ENCODE peak calls at places on chromosomes 4 and X, in nine cellular contexts. One of them, this sample, is unnamed.

GRCh38 chrX:148691456-148691855 is 191.0 kb downstream of the AFF2 start:
- DNase-seq in brain microvascular endothelial cell: no peak
- DNase-seq in activated CD4-positive, alpha-beta T cell treated with anti-CD3 and anti-CD28 coated beads, Interleukin-2, amount 50 U/mL, for 4 hours: no peak
- DNase-seq in Right ventricle myocardium superior: no peak
- DNase-seq in suprapubic skin: no peak
- DNase-seq in non-pigmented ciliary epithelial cell: no peak
- DNase-seq in lower leg skin: no peak
- DNase-seq in activated T-helper 1 cell treated with anti-CD3 and anti-CD28 coated beads, Interleukin-2, amount 50 U/mL, for 16 hours: no peak
- DNase-seq in AG08395: peak
- DNase-seq in this sample: no peak

GRCh38 chrX:13463608-13464007 is 105.8 kb upstream of the EGFL6 start:
- DNase-seq in brain microvascular endothelial cell: peak
- DNase-seq in activated CD4-positive, alpha-beta T cell treated with anti-CD3 and anti-CD28 coated beads, Interleukin-2, amount 50 U/mL, for 4 hours: no peak
- DNase-seq in Right ventricle myocardium superior: peak
- DNase-seq in suprapubic skin: no peak
- DNase-seq in non-pigmented ciliary epithelial cell: peak
- DNase-seq in lower leg skin: no peak
- DNase-seq in activated T-helper 1 cell treated with anti-CD3 and anti-CD28 coated beads, Interleukin-2, amount 50 U/mL, for 16 hours: no peak
- DNase-seq in AG08395: peak
- DNase-seq in this sample: peak

GRCh38 chr4:178941975-178942374 is 1499.7 kb upstream of the AGA start:
- DNase-seq in brain microvascular endothelial cell: no peak
- DNase-seq in activated CD4-positive, alpha-beta T cell treated with anti-CD3 and anti-CD28 coated beads, Interleukin-2, amount 50 U/mL, for 4 hours: no peak
- DNase-seq in Right ventricle myocardium superior: no peak
- DNase-seq in suprapubic skin: no peak
- DNase-seq in non-pigmented ciliary epithelial cell: no peak
- DNase-seq in lower leg skin: no peak
- DNase-seq in activated T-helper 1 cell treated with anti-CD3 and anti-CD28 coated beads, Interleukin-2, amount 50 U/mL, for 16 hours: no peak
- DNase-seq in AG08395: no peak
- DNase-seq in this sample: no peak

GRCh38 chr4:106609917-106610316 is 241.3 kb upstream of the GIMD1 start:
- DNase-seq in brain microvascular endothelial cell: no peak
- DNase-seq in activated CD4-positive, alpha-beta T cell treated with anti-CD3 and anti-CD28 coated beads, Interleukin-2, amount 50 U/mL, for 4 hours: no peak
- DNase-seq in Right ventricle myocardium superior: no peak
- DNase-seq in suprapubic skin: no peak
- DNase-seq in non-pigmented ciliary epithelial cell: no peak
- DNase-seq in lower leg skin: no peak
- DNase-seq in activated T-helper 1 cell treated with anti-CD3 and anti-CD28 coated beads, Interleukin-2, amount 50 U/mL, for 16 hours: no peak
- DNase-seq in AG08395: no peak
- DNase-seq in this sample: no peak

GRCh38 chr4:153402366-153402765 is 57.9 kb downstream of the MND1 start:
- DNase-seq in brain microvascular endothelial cell: peak
- DNase-seq in activated CD4-positive, alpha-beta T cell treated with anti-CD3 and anti-CD28 coated beads, Interleukin-2, amount 50 U/mL, for 4 hours: no peak
- DNase-seq in Right ventricle myocardium superior: no peak
- DNase-seq in suprapubic skin: no peak
- DNase-seq in non-pigmented ciliary epithelial cell: peak
- DNase-seq in lower leg skin: no peak
- DNase-seq in activated T-helper 1 cell treated with anti-CD3 and anti-CD28 coated beads, Interleukin-2, amount 50 U/mL, for 16 hours: no peak
- DNase-seq in AG08395: no peak
- DNase-seq in this sample: no peak

GRCh38 chrX:17038681-17039161 is 92.3 kb downstream of the REPS2 start:
- DNase-seq in brain microvascular endothelial cell: no peak
- DNase-seq in activated CD4-positive, alpha-beta T cell treated with anti-CD3 and anti-CD28 coated beads, Interleukin-2, amount 50 U/mL, for 4 hours: no peak
- DNase-seq in Right ventricle myocardium superior: no peak
- DNase-seq in suprapubic skin: no peak
- DNase-seq in non-pigmented ciliary epithelial cell: no peak
- DNase-seq in lower leg skin: no peak
- DNase-seq in activated T-helper 1 cell treated with anti-CD3 and anti-CD28 coated beads, Interleukin-2, amount 50 U/mL, for 16 hours: no peak
- DNase-seq in AG08395: peak
- DNase-seq in this sample: no peak

GRCh38 chr4:59583845-59584568 is 1616.1 kb upstream of the ADGRL3 start:
- DNase-seq in brain microvascular endothelial cell: no peak
- DNase-seq in activated CD4-positive, alpha-beta T cell treated with anti-CD3 and anti-CD28 coated beads, Interleukin-2, amount 50 U/mL, for 4 hours: no peak
- DNase-seq in Right ventricle myocardium superior: no peak
- DNase-seq in suprapubic skin: no peak
- DNase-seq in non-pigmented ciliary epithelial cell: no peak
- DNase-seq in lower leg skin: no peak
- DNase-seq in activated T-helper 1 cell treated with anti-CD3 and anti-CD28 coated beads, Interleukin-2, amount 50 U/mL, for 16 hours: no peak
- DNase-seq in AG08395: no peak
- DNase-seq in this sample: no peak

GRCh38 chr4:163967710-163968109 is 473.2 kb downstream of the TMA16 start:
- DNase-seq in brain microvascular endothelial cell: no peak
- DNase-seq in activated CD4-positive, alpha-beta T cell treated with anti-CD3 and anti-CD28 coated beads, Interleukin-2, amount 50 U/mL, for 4 hours: no peak
- DNase-seq in Right ventricle myocardium superior: no peak
- DNase-seq in suprapubic skin: no peak
- DNase-seq in non-pigmented ciliary epithelial cell: no peak
- DNase-seq in lower leg skin: no peak
- DNase-seq in activated T-helper 1 cell treated with anti-CD3 and anti-CD28 coated beads, Interleukin-2, amount 50 U/mL, for 16 hours: no peak
- DNase-seq in AG08395: no peak
- DNase-seq in this sample: no peak

GRCh38 chrX:152913915-152914314 is 16.0 kb downstream of the ZNF185 start:
- DNase-seq in brain microvascular endothelial cell: no peak
- DNase-seq in activated CD4-positive, alpha-beta T cell treated with anti-CD3 and anti-CD28 coated beads, Interleukin-2, amount 50 U/mL, for 4 hours: no peak
- DNase-seq in Right ventricle myocardium superior: no peak
- DNase-seq in suprapubic skin: no peak
- DNase-seq in non-pigmented ciliary epithelial cell: no peak
- DNase-seq in lower leg skin: no peak
- DNase-seq in activated T-helper 1 cell treated with anti-CD3 and anti-CD28 coated beads, Interleukin-2, amount 50 U/mL, for 16 hours: no peak
- DNase-seq in AG08395: no peak
- DNase-seq in this sample: no peak

GRCh38 chr4:181150173-181150572 is 1093.0 kb upstream of the TENM3 start:
- DNase-seq in brain microvascular endothelial cell: no peak
- DNase-seq in activated CD4-positive, alpha-beta T cell treated with anti-CD3 and anti-CD28 coated beads, Interleukin-2, amount 50 U/mL, for 4 hours: no peak
- DNase-seq in Right ventricle myocardium superior: no peak
- DNase-seq in suprapubic skin: no peak
- DNase-seq in non-pigmented ciliary epithelial cell: no peak
- DNase-seq in lower leg skin: no peak
- DNase-seq in activated T-helper 1 cell treated with anti-CD3 and anti-CD28 coated beads, Interleukin-2, amount 50 U/mL, for 16 hours: no peak
- DNase-seq in AG08395: no peak
- DNase-seq in this sample: no peak

GRCh38 chr4:26583538-26583864 is 383 bp upstream of the TBC1D19 start:
- DNase-seq in brain microvascular endothelial cell: no peak
- DNase-seq in activated CD4-positive, alpha-beta T cell treated with anti-CD3 and anti-CD28 coated beads, Interleukin-2, amount 50 U/mL, for 4 hours: no peak
- DNase-seq in Right ventricle myocardium superior: no peak
- DNase-seq in suprapubic skin: no peak
- DNase-seq in non-pigmented ciliary epithelial cell: no peak
- DNase-seq in lower leg skin: no peak
- DNase-seq in activated T-helper 1 cell treated with anti-CD3 and anti-CD28 coated beads, Interleukin-2, amount 50 U/mL, for 16 hours: no peak
- DNase-seq in AG08395: no peak
- DNase-seq in this sample: no peak

GRCh38 chr4:14871676-14872430 is 130.4 kb upstream of the CPEB2 start:
- DNase-seq in brain microvascular endothelial cell: no peak
- DNase-seq in activated CD4-positive, alpha-beta T cell treated with anti-CD3 and anti-CD28 coated beads, Interleukin-2, amount 50 U/mL, for 4 hours: peak
- DNase-seq in Right ventricle myocardium superior: no peak
- DNase-seq in suprapubic skin: no peak
- DNase-seq in non-pigmented ciliary epithelial cell: no peak
- DNase-seq in lower leg skin: no peak
- DNase-seq in activated T-helper 1 cell treated with anti-CD3 and anti-CD28 coated beads, Interleukin-2, amount 50 U/mL, for 16 hours: no peak
- DNase-seq in AG08395: peak
- DNase-seq in this sample: no peak

GRCh38 chr4:41882622-41883347 is 52.4 kb upstream of the TMEM33 start:
- DNase-seq in brain microvascular endothelial cell: peak
- DNase-seq in activated CD4-positive, alpha-beta T cell treated with anti-CD3 and anti-CD28 coated beads, Interleukin-2, amount 50 U/mL, for 4 hours: peak
- DNase-seq in Right ventricle myocardium superior: peak
- DNase-seq in suprapubic skin: no peak
- DNase-seq in non-pigmented ciliary epithelial cell: no peak
- DNase-seq in lower leg skin: no peak
- DNase-seq in activated T-helper 1 cell treated with anti-CD3 and anti-CD28 coated beads, Interleukin-2, amount 50 U/mL, for 16 hours: peak
- DNase-seq in AG08395: peak
- DNase-seq in this sample: no peak

GRCh38 chrX:125436855-125437254 is 117.2 kb downstream of the TEX13C start:
- DNase-seq in brain microvascular endothelial cell: no peak
- DNase-seq in activated CD4-positive, alpha-beta T cell treated with anti-CD3 and anti-CD28 coated beads, Interleukin-2, amount 50 U/mL, for 4 hours: no peak
- DNase-seq in Right ventricle myocardium superior: no peak
- DNase-seq in suprapubic skin: no peak
- DNase-seq in non-pigmented ciliary epithelial cell: no peak
- DNase-seq in lower leg skin: no peak
- DNase-seq in activated T-helper 1 cell treated with anti-CD3 and anti-CD28 coated beads, Interleukin-2, amount 50 U/mL, for 16 hours: no peak
- DNase-seq in AG08395: no peak
- DNase-seq in this sample: no peak

GRCh38 chrX:69107231-69107739 is 58.0 kb downstream of the PJA1 start:
- DNase-seq in brain microvascular endothelial cell: no peak
- DNase-seq in activated CD4-positive, alpha-beta T cell treated with anti-CD3 and anti-CD28 coated beads, Interleukin-2, amount 50 U/mL, for 4 hours: no peak
- DNase-seq in Right ventricle myocardium superior: peak
- DNase-seq in suprapubic skin: no peak
- DNase-seq in non-pigmented ciliary epithelial cell: no peak
- DNase-seq in lower leg skin: no peak
- DNase-seq in activated T-helper 1 cell treated with anti-CD3 and anti-CD28 coated beads, Interleukin-2, amount 50 U/mL, for 16 hours: no peak
- DNase-seq in AG08395: no peak
- DNase-seq in this sample: peak

GRCh38 chrX:40279091-40279430 is 181.3 kb upstream of the BCOR start:
- DNase-seq in brain microvascular endothelial cell: no peak
- DNase-seq in activated CD4-positive, alpha-beta T cell treated with anti-CD3 and anti-CD28 coated beads, Interleukin-2, amount 50 U/mL, for 4 hours: no peak
- DNase-seq in Right ventricle myocardium superior: no peak
- DNase-seq in suprapubic skin: no peak
- DNase-seq in non-pigmented ciliary epithelial cell: no peak
- DNase-seq in lower leg skin: no peak
- DNase-seq in activated T-helper 1 cell treated with anti-CD3 and anti-CD28 coated beads, Interleukin-2, amount 50 U/mL, for 16 hours: no peak
- DNase-seq in AG08395: no peak
- DNase-seq in this sample: no peak

GRCh38 chrX:10597871-10598270 is 22.5 kb downstream of the MID1 start:
- DNase-seq in brain microvascular endothelial cell: peak
- DNase-seq in activated CD4-positive, alpha-beta T cell treated with anti-CD3 and anti-CD28 coated beads, Interleukin-2, amount 50 U/mL, for 4 hours: no peak
- DNase-seq in Right ventricle myocardium superior: no peak
- DNase-seq in suprapubic skin: no peak
- DNase-seq in non-pigmented ciliary epithelial cell: no peak
- DNase-seq in lower leg skin: no peak
- DNase-seq in activated T-helper 1 cell treated with anti-CD3 and anti-CD28 coated beads, Interleukin-2, amount 50 U/mL, for 16 hours: no peak
- DNase-seq in AG08395: peak
- DNase-seq in this sample: no peak

GRCh38 chr4:71026086-71026485 is 32.6 kb downstream of the DCK start:
- DNase-seq in brain microvascular endothelial cell: peak
- DNase-seq in activated CD4-positive, alpha-beta T cell treated with anti-CD3 and anti-CD28 coated beads, Interleukin-2, amount 50 U/mL, for 4 hours: no peak
- DNase-seq in Right ventricle myocardium superior: no peak
- DNase-seq in suprapubic skin: no peak
- DNase-seq in non-pigmented ciliary epithelial cell: peak
- DNase-seq in lower leg skin: no peak
- DNase-seq in activated T-helper 1 cell treated with anti-CD3 and anti-CD28 coated beads, Interleukin-2, amount 50 U/mL, for 16 hours: no peak
- DNase-seq in AG08395: peak
- DNase-seq in this sample: no peak

GRCh38 chrX:120753413-120754251 is 122.0 kb downstream of the CT47B1 start:
- DNase-seq in brain microvascular endothelial cell: no peak
- DNase-seq in activated CD4-positive, alpha-beta T cell treated with anti-CD3 and anti-CD28 coated beads, Interleukin-2, amount 50 U/mL, for 4 hours: peak
- DNase-seq in Right ventricle myocardium superior: no peak
- DNase-seq in suprapubic skin: no peak
- DNase-seq in non-pigmented ciliary epithelial cell: no peak
- DNase-seq in lower leg skin: no peak
- DNase-seq in activated T-helper 1 cell treated with anti-CD3 and anti-CD28 coated beads, Interleukin-2, amount 50 U/mL, for 16 hours: no peak
- DNase-seq in AG08395: no peak
- DNase-seq in this sample: no peak

GRCh38 chr4:109027016-109027500 is 264.2 kb upstream of the ETNPPL start:
- DNase-seq in brain microvascular endothelial cell: no peak
- DNase-seq in activated CD4-positive, alpha-beta T cell treated with anti-CD3 and anti-CD28 coated beads, Interleukin-2, amount 50 U/mL, for 4 hours: no peak
- DNase-seq in Right ventricle myocardium superior: no peak
- DNase-seq in suprapubic skin: no peak
- DNase-seq in non-pigmented ciliary epithelial cell: no peak
- DNase-seq in lower leg skin: no peak
- DNase-seq in activated T-helper 1 cell treated with anti-CD3 and anti-CD28 coated beads, Interleukin-2, amount 50 U/mL, for 16 hours: no peak
- DNase-seq in AG08395: no peak
- DNase-seq in this sample: no peak

GRCh38 chr4:185915817-185916216 is 103.8 kb upstream of the SORBS2 start:
- DNase-seq in brain microvascular endothelial cell: no peak
- DNase-seq in activated CD4-positive, alpha-beta T cell treated with anti-CD3 and anti-CD28 coated beads, Interleukin-2, amount 50 U/mL, for 4 hours: no peak
- DNase-seq in Right ventricle myocardium superior: no peak
- DNase-seq in suprapubic skin: no peak
- DNase-seq in non-pigmented ciliary epithelial cell: no peak
- DNase-seq in lower leg skin: no peak
- DNase-seq in activated T-helper 1 cell treated with anti-CD3 and anti-CD28 coated beads, Interleukin-2, amount 50 U/mL, for 16 hours: no peak
- DNase-seq in AG08395: no peak
- DNase-seq in this sample: no peak

GRCh38 chrX:16076834-16077233 is 46.5 kb upstream of the GRPR start:
- DNase-seq in brain microvascular endothelial cell: no peak
- DNase-seq in activated CD4-positive, alpha-beta T cell treated with anti-CD3 and anti-CD28 coated beads, Interleukin-2, amount 50 U/mL, for 4 hours: no peak
- DNase-seq in Right ventricle myocardium superior: no peak
- DNase-seq in suprapubic skin: no peak
- DNase-seq in non-pigmented ciliary epithelial cell: no peak
- DNase-seq in lower leg skin: no peak
- DNase-seq in activated T-helper 1 cell treated with anti-CD3 and anti-CD28 coated beads, Interleukin-2, amount 50 U/mL, for 16 hours: no peak
- DNase-seq in AG08395: no peak
- DNase-seq in this sample: no peak

GRCh38 chr4:140472156-140472555 is 25.9 kb downstream of the MGAT4D start:
- DNase-seq in brain microvascular endothelial cell: no peak
- DNase-seq in activated CD4-positive, alpha-beta T cell treated with anti-CD3 and anti-CD28 coated beads, Interleukin-2, amount 50 U/mL, for 4 hours: no peak
- DNase-seq in Right ventricle myocardium superior: no peak
- DNase-seq in suprapubic skin: no peak
- DNase-seq in non-pigmented ciliary epithelial cell: no peak
- DNase-seq in lower leg skin: no peak
- DNase-seq in activated T-helper 1 cell treated with anti-CD3 and anti-CD28 coated beads, Interleukin-2, amount 50 U/mL, for 16 hours: no peak
- DNase-seq in AG08395: no peak
- DNase-seq in this sample: no peak

GRCh38 chr4:766152-766515 is 59.8 kb downstream of the CPLX1 start:
- DNase-seq in brain microvascular endothelial cell: peak
- DNase-seq in activated CD4-positive, alpha-beta T cell treated with anti-CD3 and anti-CD28 coated beads, Interleukin-2, amount 50 U/mL, for 4 hours: no peak
- DNase-seq in Right ventricle myocardium superior: no peak
- DNase-seq in suprapubic skin: no peak
- DNase-seq in non-pigmented ciliary epithelial cell: no peak
- DNase-seq in lower leg skin: no peak
- DNase-seq in activated T-helper 1 cell treated with anti-CD3 and anti-CD28 coated beads, Interleukin-2, amount 50 U/mL, for 16 hours: no peak
- DNase-seq in AG08395: peak
- DNase-seq in this sample: no peak

GRCh38 chrX:43970528-43970927 is 2.7 kb downstream of the NDP start:
- DNase-seq in brain microvascular endothelial cell: no peak
- DNase-seq in activated CD4-positive, alpha-beta T cell treated with anti-CD3 and anti-CD28 coated beads, Interleukin-2, amount 50 U/mL, for 4 hours: no peak
- DNase-seq in Right ventricle myocardium superior: no peak
- DNase-seq in suprapubic skin: no peak
- DNase-seq in non-pigmented ciliary epithelial cell: no peak
- DNase-seq in lower leg skin: no peak
- DNase-seq in activated T-helper 1 cell treated with anti-CD3 and anti-CD28 coated beads, Interleukin-2, amount 50 U/mL, for 16 hours: no peak
- DNase-seq in AG08395: peak
- DNase-seq in this sample: no peak

GRCh38 chrX:106891762-106892161 is 11.4 kb downstream of the RIPPLY1 start:
- DNase-seq in brain microvascular endothelial cell: no peak
- DNase-seq in activated CD4-positive, alpha-beta T cell treated with anti-CD3 and anti-CD28 coated beads, Interleukin-2, amount 50 U/mL, for 4 hours: no peak
- DNase-seq in Right ventricle myocardium superior: no peak
- DNase-seq in suprapubic skin: no peak
- DNase-seq in non-pigmented ciliary epithelial cell: no peak
- DNase-seq in lower leg skin: no peak
- DNase-seq in activated T-helper 1 cell treated with anti-CD3 and anti-CD28 coated beads, Interleukin-2, amount 50 U/mL, for 16 hours: no peak
- DNase-seq in AG08395: no peak
- DNase-seq in this sample: no peak